ENCODE peak calls at places on chromosome 17, in four cellular contexts. One of them, this sample, is unnamed.

GRCh38 chr17:19645608-19646250 is 2.8 kb upstream of the ALDH3A2 start:
- DNase-seq in SK-N-SH: peak
- DNase-seq in fibroblast of the aortic adventitia: peak
- DNase-seq in breast epithelium: no peak
- DNase-seq in this sample: peak

GRCh38 chr17:3471599-3471998 is at the start of gene SPATA22:
- DNase-seq in SK-N-SH: no peak
- DNase-seq in fibroblast of the aortic adventitia: no peak
- DNase-seq in breast epithelium: no peak
- DNase-seq in this sample: no peak

GRCh38 chr17:9587969-9588656 is 11.7 kb downstream of the CFAP52 start:
- DNase-seq in SK-N-SH: no peak
- DNase-seq in fibroblast of the aortic adventitia: no peak
- DNase-seq in breast epithelium: no peak
- DNase-seq in this sample: no peak

GRCh38 chr17:10772425-10773380 is 31.2 kb downstream of the TMEM238L start:
- DNase-seq in SK-N-SH: no peak
- DNase-seq in fibroblast of the aortic adventitia: no peak
- DNase-seq in breast epithelium: no peak
- DNase-seq in this sample: peak

GRCh38 chr17:67974598-67975066 is 21.6 kb downstream of the C17orf58 start:
- DNase-seq in SK-N-SH: no peak
- DNase-seq in fibroblast of the aortic adventitia: no peak
- DNase-seq in breast epithelium: no peak
- DNase-seq in this sample: no peak

GRCh38 chr17:76940293-76940692 is 72.1 kb downstream of the MGAT5B start:
- DNase-seq in SK-N-SH: no peak
- DNase-seq in fibroblast of the aortic adventitia: no peak
- DNase-seq in breast epithelium: no peak
- DNase-seq in this sample: no peak

GRCh38 chr17:47316316-47316715 is 7.4 kb upstream of the EFCAB13 start:
- DNase-seq in SK-N-SH: no peak
- DNase-seq in fibroblast of the aortic adventitia: peak
- DNase-seq in breast epithelium: no peak
- DNase-seq in this sample: peak

GRCh38 chr17:47785538-47786123 is 36.0 kb downstream of the OSBPL7 start:
- DNase-seq in SK-N-SH: no peak
- DNase-seq in fibroblast of the aortic adventitia: peak
- DNase-seq in breast epithelium: peak
- DNase-seq in this sample: peak

GRCh38 chr17:82661717-82662683 is 13.8 kb upstream of the WDR45B start:
- DNase-seq in SK-N-SH: no peak
- DNase-seq in fibroblast of the aortic adventitia: no peak
- DNase-seq in breast epithelium: no peak
- DNase-seq in this sample: no peak

GRCh38 chr17:77495575-77495974 is 354.8 kb downstream of the SEC14L1 start:
- DNase-seq in SK-N-SH: peak
- DNase-seq in fibroblast of the aortic adventitia: no peak
- DNase-seq in breast epithelium: no peak
- DNase-seq in this sample: no peak

GRCh38 chr17:15270628-15271381 is 5.7 kb upstream of the PMP22 start:
- DNase-seq in SK-N-SH: no peak
- DNase-seq in fibroblast of the aortic adventitia: no peak
- DNase-seq in breast epithelium: no peak
- DNase-seq in this sample: no peak

GRCh38 chr17:78357687-78358537 is 2.0 kb downstream of the SOCS3 start:
- DNase-seq in SK-N-SH: no peak
- DNase-seq in fibroblast of the aortic adventitia: no peak
- DNase-seq in breast epithelium: no peak
- DNase-seq in this sample: no peak

GRCh38 chr17:47119746-47120520 is 69.2 kb downstream of the CDC27 start:
- DNase-seq in SK-N-SH: no peak
- DNase-seq in fibroblast of the aortic adventitia: peak
- DNase-seq in breast epithelium: no peak
- DNase-seq in this sample: peak

GRCh38 chr17:933168-934083 is 46.1 kb downstream of the NXN start:
- DNase-seq in SK-N-SH: no peak
- DNase-seq in fibroblast of the aortic adventitia: peak
- DNase-seq in breast epithelium: peak
- DNase-seq in this sample: peak

GRCh38 chr17:77439382-77440013 is 298.7 kb downstream of the SEC14L1 start:
- DNase-seq in SK-N-SH: no peak
- DNase-seq in fibroblast of the aortic adventitia: no peak
- DNase-seq in breast epithelium: no peak
- DNase-seq in this sample: peak

GRCh38 chr17:28707339-28707720 is 4.4 kb downstream of the PROCA1 start:
- DNase-seq in SK-N-SH: no peak
- DNase-seq in fibroblast of the aortic adventitia: no peak
- DNase-seq in breast epithelium: no peak
- DNase-seq in this sample: no peak

GRCh38 chr17:44636562-44636961 is 19.7 kb upstream of the MEIOC start:
- DNase-seq in SK-N-SH: peak
- DNase-seq in fibroblast of the aortic adventitia: peak
- DNase-seq in breast epithelium: no peak
- DNase-seq in this sample: peak

GRCh38 chr17:63550816-63551639 is 751 bp downstream of the DCAF7 start:
- DNase-seq in SK-N-SH: peak
- DNase-seq in fibroblast of the aortic adventitia: peak
- DNase-seq in breast epithelium: peak
- DNase-seq in this sample: no peak

GRCh38 chr17:10879110-10879509 is 41.2 kb upstream of the PIRT start:
- DNase-seq in SK-N-SH: peak
- DNase-seq in fibroblast of the aortic adventitia: no peak
- DNase-seq in breast epithelium: no peak
- DNase-seq in this sample: no peak

GRCh38 chr17:80195671-80196529 is 24.2 kb downstream of the SGSH start:
- DNase-seq in SK-N-SH: peak
- DNase-seq in fibroblast of the aortic adventitia: peak
- DNase-seq in breast epithelium: no peak
- DNase-seq in this sample: no peak

GRCh38 chr17:36755586-36755985 is 154.2 kb downstream of the MRM1 start:
- DNase-seq in SK-N-SH: peak
- DNase-seq in fibroblast of the aortic adventitia: no peak
- DNase-seq in breast epithelium: no peak
- DNase-seq in this sample: peak

GRCh38 chr17:50920041-50920410 is 53.9 kb upstream of the TOB1 start:
- DNase-seq in SK-N-SH: no peak
- DNase-seq in fibroblast of the aortic adventitia: no peak
- DNase-seq in breast epithelium: no peak
- DNase-seq in this sample: no peak
- H3K4me3 ChIP-seq in SK-N-SH: no peak
- H3K4me3 ChIP-seq in fibroblast of the aortic adventitia: no peak
- H3K4me3 ChIP-seq in breast epithelium: peak
- H3K4me3 ChIP-seq in this sample: no peak

GRCh38 chr17:57235124-57235523 is 21.2 kb upstream of the MSI2 start:
- DNase-seq in SK-N-SH: no peak
- DNase-seq in fibroblast of the aortic adventitia: no peak
- DNase-seq in breast epithelium: no peak
- DNase-seq in this sample: no peak

GRCh38 chr17:57228921-57229320 is 27.4 kb upstream of the MSI2 start:
- DNase-seq in SK-N-SH: no peak
- DNase-seq in fibroblast of the aortic adventitia: no peak
- DNase-seq in breast epithelium: no peak
- DNase-seq in this sample: no peak

GRCh38 chr17:57236686-57237299 is 19.5 kb upstream of the MSI2 start:
- DNase-seq in SK-N-SH: no peak
- DNase-seq in fibroblast of the aortic adventitia: no peak
- DNase-seq in breast epithelium: no peak
- DNase-seq in this sample: no peak

GRCh38 chr17:57234252-57235092 is 21.9 kb upstream of the MSI2 start:
- DNase-seq in SK-N-SH: no peak
- DNase-seq in fibroblast of the aortic adventitia: no peak
- DNase-seq in breast epithelium: no peak
- DNase-seq in this sample: no peak
- TF ChIP-seq CTCF in SK-N-SH: peak
- TF ChIP-seq CTCF in fibroblast of the aortic adventitia: no peak
- TF ChIP-seq CTCF in breast epithelium: no peak
- TF ChIP-seq CTCF in this sample: no peak

DNA sequence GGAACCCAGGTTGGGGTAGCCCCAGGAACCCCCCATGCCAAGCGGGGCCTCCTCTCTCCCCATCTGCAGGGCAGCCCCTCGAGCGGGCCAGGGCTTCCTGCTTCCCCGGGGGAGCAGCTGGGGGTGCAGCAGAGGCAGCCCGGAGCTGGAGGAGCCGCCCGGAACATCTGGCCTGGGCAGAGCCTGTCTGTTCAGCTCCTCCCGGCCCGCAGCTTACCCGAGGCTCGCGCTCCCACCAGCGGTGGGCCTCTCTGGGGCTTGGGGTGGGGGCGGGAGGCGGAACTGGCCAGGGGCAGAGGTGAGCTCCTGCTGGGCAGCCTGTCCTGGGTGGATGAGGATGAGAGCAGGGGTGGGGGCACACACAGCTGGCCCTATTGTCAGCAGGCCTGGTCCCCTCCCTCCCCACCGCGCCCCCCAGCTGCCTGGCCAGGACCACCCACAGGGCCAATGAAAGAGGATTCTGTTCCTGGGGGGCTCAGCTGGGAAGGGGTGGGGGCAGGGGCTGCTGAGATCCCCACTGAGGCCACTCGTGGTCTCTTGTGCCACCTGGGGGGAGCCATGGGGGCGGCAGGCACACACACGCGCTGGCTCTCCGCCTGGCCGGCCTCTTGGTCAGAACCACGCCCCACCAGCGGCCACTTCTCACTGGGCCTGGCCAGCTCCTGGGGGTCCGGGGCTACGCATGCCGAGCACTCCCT is 34.7 kb downstream of the BAHCC1 start:
- DNase-seq in SK-N-SH: peak
- DNase-seq in fibroblast of the aortic adventitia: peak
- DNase-seq in breast epithelium: no peak
- DNase-seq in this sample: no peak
- H3K4me3 ChIP-seq in SK-N-SH: no peak
- H3K4me3 ChIP-seq in fibroblast of the aortic adventitia: no peak
- H3K4me3 ChIP-seq in breast epithelium: peak
- H3K4me3 ChIP-seq in this sample: no peak

GRCh38 chr17:72726936-72727335 is 365.6 kb downstream of the SLC39A11 start:
- DNase-seq in SK-N-SH: no peak
- DNase-seq in fibroblast of the aortic adventitia: no peak
- DNase-seq in breast epithelium: no peak
- DNase-seq in this sample: no peak
- TF ChIP-seq CTCF in SK-N-SH: no peak
- TF ChIP-seq CTCF in fibroblast of the aortic adventitia: no peak
- TF ChIP-seq CTCF in breast epithelium: no peak
- TF ChIP-seq CTCF in this sample: no peak

GRCh38 chr17:40342575-40343058 is 21.9 kb downstream of the GJD3 start:
- DNase-seq in SK-N-SH: no peak
- DNase-seq in fibroblast of the aortic adventitia: no peak
- DNase-seq in breast epithelium: no peak
- DNase-seq in this sample: no peak

GRCh38 chr17:40345161-40346034 is 19.1 kb downstream of the GJD3 start:
- DNase-seq in SK-N-SH: peak
- DNase-seq in fibroblast of the aortic adventitia: peak
- DNase-seq in breast epithelium: peak
- DNase-seq in this sample: peak

GRCh38 chr17:40343126-40344119 is 21.1 kb downstream of the GJD3 start:
- DNase-seq in SK-N-SH: no peak
- DNase-seq in fibroblast of the aortic adventitia: no peak
- DNase-seq in breast epithelium: no peak
- DNase-seq in this sample: no peak

GRCh38 chr17:40346061-40346767 is 18.3 kb downstream of the GJD3 start:
- DNase-seq in SK-N-SH: no peak
- DNase-seq in fibroblast of the aortic adventitia: no peak
- DNase-seq in breast epithelium: no peak
- DNase-seq in this sample: no peak

GRCh38 chr17:40344321-40345160 is 20.0 kb downstream of the GJD3 start:
- DNase-seq in SK-N-SH: no peak
- DNase-seq in fibroblast of the aortic adventitia: no peak
- DNase-seq in breast epithelium: no peak
- DNase-seq in this sample: no peak
- H3K4me3 ChIP-seq in SK-N-SH: peak
- H3K4me3 ChIP-seq in fibroblast of the aortic adventitia: peak
- H3K4me3 ChIP-seq in breast epithelium: peak
- H3K4me3 ChIP-seq in this sample: peak